ENCODE peak calls at places on chromosomes 13 and 19, in four cellular contexts. One of them, this sample, is unnamed.

GRCh38 chr13:29573190-29573589 is 22.3 kb downstream of the SLC7A1 start:
- DNase-seq in A549: no peak
- DNase-seq in IMR-90: peak
- DNase-seq in adrenal gland: no peak
- DNase-seq in this sample: peak

GRCh38 chr13:95676100-95676774 is 702 bp upstream of the DNAJC3 start:
- DNase-seq in A549: peak
- DNase-seq in IMR-90: peak
- DNase-seq in adrenal gland: peak
- DNase-seq in this sample: peak

GRCh38 chr13:71798723-71799122 is 68.3 kb downstream of the DACH1 start:
- DNase-seq in A549: no peak
- DNase-seq in IMR-90: no peak
- DNase-seq in adrenal gland: no peak
- DNase-seq in this sample: no peak

GRCh38 chr13:91647361-91647970 is 249.0 kb downstream of the GPC5 start:
- DNase-seq in A549: no peak
- DNase-seq in IMR-90: peak
- DNase-seq in adrenal gland: peak
- DNase-seq in this sample: no peak

GRCh38 chr19:2129486-2129885 is 21.9 kb downstream of the AP3D1 start:
- DNase-seq in A549: no peak
- DNase-seq in IMR-90: no peak
- DNase-seq in adrenal gland: no peak
- DNase-seq in this sample: no peak

GRCh38 chr13:32246468-32246867 is 68.7 kb downstream of the ZAR1L start:
- DNase-seq in A549: peak
- DNase-seq in IMR-90: peak
- DNase-seq in adrenal gland: peak
- DNase-seq in this sample: peak

GRCh38 chr19:1856698-1857603 is 6.4 kb downstream of the KLF16 start:
- DNase-seq in A549: peak
- DNase-seq in IMR-90: peak
- DNase-seq in adrenal gland: peak
- DNase-seq in this sample: peak

GRCh38 chr19:7598180-7598579 is 2.5 kb downstream of the CAMSAP3 start:
- DNase-seq in A549: no peak
- DNase-seq in IMR-90: no peak
- DNase-seq in adrenal gland: no peak
- DNase-seq in this sample: no peak

GRCh38 chr19:10915511-10916091 is 12.8 kb downstream of the YIPF2 start:
- DNase-seq in A549: no peak
- DNase-seq in IMR-90: peak
- DNase-seq in adrenal gland: peak
- DNase-seq in this sample: peak

GRCh38 chr13:113832631-113833030 is 31.2 kb downstream of the GAS6 start:
- DNase-seq in A549: no peak
- DNase-seq in IMR-90: no peak
- DNase-seq in adrenal gland: no peak
- DNase-seq in this sample: no peak

GRCh38 chr19:48419158-48419920 is 25.9 kb downstream of the GRIN2D start:
- DNase-seq in A549: no peak
- DNase-seq in IMR-90: peak
- DNase-seq in adrenal gland: peak
- DNase-seq in this sample: peak

GRCh38 chr13:98905199-98905598 is 72.7 kb downstream of the DOCK9 start:
- DNase-seq in A549: no peak
- DNase-seq in IMR-90: no peak
- DNase-seq in adrenal gland: no peak
- DNase-seq in this sample: no peak

GRCh38 chr13:39603424-39603947 is 493 bp upstream of the LHFPL6 start:
- DNase-seq in A549: peak
- DNase-seq in IMR-90: peak
- DNase-seq in adrenal gland: peak
- DNase-seq in this sample: peak

GRCh38 chr19:19205416-19206410 is 2.5 kb upstream of the NR2C2AP start:
- DNase-seq in A549: no peak
- DNase-seq in IMR-90: no peak
- DNase-seq in adrenal gland: no peak
- DNase-seq in this sample: no peak

GRCh38 chr19:51821921-51822716 is 27.2 kb downstream of the FPR3 start:
- DNase-seq in A549: no peak
- DNase-seq in IMR-90: no peak
- DNase-seq in adrenal gland: no peak
- DNase-seq in this sample: peak

GRCh38 chr19:13899393-13899792 is 6.5 kb downstream of the BRME1 start:
- DNase-seq in A549: no peak
- DNase-seq in IMR-90: no peak
- DNase-seq in adrenal gland: no peak
- DNase-seq in this sample: no peak

GRCh38 chr19:3363841-3364500 is 2.4 kb upstream of the NFIC start:
- DNase-seq in A549: no peak
- DNase-seq in IMR-90: no peak
- DNase-seq in adrenal gland: no peak
- DNase-seq in this sample: no peak

GRCh38 chr13:99577934-99578917 is 77.0 kb downstream of the TM9SF2 start:
- DNase-seq in A549: no peak
- DNase-seq in IMR-90: no peak
- DNase-seq in adrenal gland: peak
- DNase-seq in this sample: peak

GRCh38 chr13:26465514-26465913 is 92.0 kb upstream of the WASF3 start:
- DNase-seq in A549: no peak
- DNase-seq in IMR-90: no peak
- DNase-seq in adrenal gland: peak
- DNase-seq in this sample: no peak

GRCh38 chr13:112182251-112182650 is 115.3 kb downstream of the SOX1 start:
- DNase-seq in A549: no peak
- DNase-seq in IMR-90: no peak
- DNase-seq in adrenal gland: no peak
- DNase-seq in this sample: no peak

GRCh38 chr13:66657165-66657895 is 572.8 kb downstream of the PCDH9 start:
- DNase-seq in A549: peak
- DNase-seq in IMR-90: peak
- DNase-seq in adrenal gland: peak
- DNase-seq in this sample: peak

GRCh38 chr19:40588926-40589569 is 12.1 kb upstream of the LTBP4 start:
- DNase-seq in A549: no peak
- DNase-seq in IMR-90: no peak
- DNase-seq in adrenal gland: no peak
- DNase-seq in this sample: no peak

GRCh38 chr13:113275387-113275786 is 21.7 kb upstream of the LAMP1 start:
- DNase-seq in A549: peak
- DNase-seq in IMR-90: peak
- DNase-seq in adrenal gland: peak
- DNase-seq in this sample: peak

GRCh38 chr19:49923055-49924003 is 5.7 kb upstream of the ATF5 start:
- DNase-seq in A549: no peak
- DNase-seq in IMR-90: no peak
- DNase-seq in adrenal gland: no peak
- DNase-seq in this sample: no peak

GRCh38 chr19:45442927-45443461 is 19.3 kb upstream of the ERCC1 start:
- DNase-seq in A549: no peak
- DNase-seq in IMR-90: peak
- DNase-seq in adrenal gland: peak
- DNase-seq in this sample: peak

GRCh38 chr19:3516675-3517207 is 10.6 kb downstream of the FZR1 start:
- DNase-seq in A549: no peak
- DNase-seq in IMR-90: no peak
- DNase-seq in adrenal gland: no peak
- DNase-seq in this sample: no peak

GRCh38 chr13:106683179-106683578 is 115.2 kb upstream of the ARGLU1 start:
- DNase-seq in A549: no peak
- DNase-seq in IMR-90: no peak
- DNase-seq in adrenal gland: no peak
- DNase-seq in this sample: no peak

GRCh38 chr19:34576292-34576691 is 94.7 kb downstream of the WTIP start:
- DNase-seq in A549: no peak
- DNase-seq in IMR-90: no peak
- DNase-seq in adrenal gland: no peak
- DNase-seq in this sample: no peak

GRCh38 chr19:4524808-4525562 is 6.7 kb upstream of the PLIN4 start:
- DNase-seq in A549: peak
- DNase-seq in IMR-90: no peak
- DNase-seq in adrenal gland: peak
- DNase-seq in this sample: peak

GRCh38 chr19:47641891-47642485 is 33.1 kb downstream of the BICRA start:
- DNase-seq in A549: no peak
- DNase-seq in IMR-90: no peak
- DNase-seq in adrenal gland: no peak
- DNase-seq in this sample: no peak

GRCh38 chr19:31146546-31147183 is 202.6 kb downstream of the TSHZ3 start:
- DNase-seq in A549: no peak
- DNase-seq in IMR-90: no peak
- DNase-seq in adrenal gland: no peak
- DNase-seq in this sample: peak

GRCh38 chr19:10501971-10502523 is 1.1 kb downstream of the KEAP1 start:
- DNase-seq in A549: peak
- DNase-seq in IMR-90: peak
- DNase-seq in adrenal gland: peak
- DNase-seq in this sample: no peak

GRCh38 chr13:19596960-19597361 is 35.6 kb upstream of the TPTE2 start:
- DNase-seq in A549: peak
- DNase-seq in IMR-90: peak
- DNase-seq in adrenal gland: no peak
- DNase-seq in this sample: peak

GRCh38 chr13:28489536-28489935 is 5.4 kb downstream of the FLT1 start:
- DNase-seq in A549: no peak
- DNase-seq in IMR-90: peak
- DNase-seq in adrenal gland: no peak
- DNase-seq in this sample: no peak

GRCh38 chr19:11848594-11849263 is at the start of gene ZNF439:
- DNase-seq in A549: no peak
- DNase-seq in IMR-90: peak
- DNase-seq in adrenal gland: peak
- DNase-seq in this sample: peak

GRCh38 chr13:58583961-58584360 is 952.4 kb downstream of the PCDH17 start:
- DNase-seq in A549: no peak
- DNase-seq in IMR-90: no peak
- DNase-seq in adrenal gland: no peak
- DNase-seq in this sample: no peak

DNA sequence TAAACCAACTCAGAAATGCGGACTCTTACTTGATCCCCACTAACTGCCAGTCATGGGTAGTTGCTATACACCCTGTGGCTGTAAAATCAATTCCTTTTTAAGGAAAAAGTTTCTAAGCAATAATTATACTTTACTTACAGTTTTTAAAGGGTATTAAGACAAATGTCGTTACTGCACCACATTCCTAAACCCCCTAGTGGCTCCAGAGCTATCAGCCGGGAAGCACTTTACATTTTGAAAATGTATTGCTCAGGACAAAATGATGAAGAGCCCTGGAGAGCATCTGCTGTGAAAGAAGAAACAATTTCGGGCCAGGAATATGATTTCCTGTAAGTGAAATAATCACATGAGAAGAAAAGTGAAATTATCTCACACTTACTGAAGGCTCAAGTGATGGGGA is 36.7 kb downstream of the DCLK1 start:
- DNase-seq in A549: no peak
- DNase-seq in IMR-90: no peak
- DNase-seq in adrenal gland: no peak
- DNase-seq in this sample: no peak
- TF ChIP-seq CTCF in A549: no peak
- TF ChIP-seq CTCF in IMR-90: no peak
- TF ChIP-seq CTCF in adrenal gland: no peak
- TF ChIP-seq CTCF in this sample: peak

GRCh38 chr19:6271721-6272410 is 7.9 kb downstream of the MLLT1 start:
- DNase-seq in A549: no peak
- DNase-seq in IMR-90: peak
- DNase-seq in adrenal gland: peak
- DNase-seq in this sample: peak
- H3K4me3 ChIP-seq in A549: no peak
- H3K4me3 ChIP-seq in IMR-90: peak
- H3K4me3 ChIP-seq in adrenal gland: no peak
- H3K4me3 ChIP-seq in this sample: peak

DNA sequence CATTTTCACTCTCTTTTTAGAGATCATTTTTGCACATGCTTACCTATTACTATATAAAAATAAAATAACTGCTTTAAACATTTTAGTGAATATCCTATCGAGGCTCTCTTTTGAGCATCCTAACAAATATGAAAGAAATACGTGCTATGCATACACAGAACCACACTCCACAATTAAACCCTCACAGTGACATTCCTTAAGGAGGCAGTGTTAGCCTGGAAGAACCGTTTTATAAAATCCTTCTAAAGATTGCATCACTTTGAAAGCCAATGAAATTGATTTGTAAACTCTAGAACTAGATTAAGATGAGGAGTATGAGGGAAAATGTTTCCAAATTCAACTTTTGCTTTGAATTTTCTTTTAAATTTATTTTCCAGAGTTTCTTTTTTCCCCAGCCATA is 11.1 kb upstream of the ENOX1 start:
- DNase-seq in A549: no peak
- DNase-seq in IMR-90: peak
- DNase-seq in adrenal gland: no peak
- DNase-seq in this sample: peak
- TF ChIP-seq CTCF in A549: no peak
- TF ChIP-seq CTCF in IMR-90: peak
- TF ChIP-seq CTCF in adrenal gland: no peak
- TF ChIP-seq CTCF in this sample: no peak

GRCh38 chr19:29873024-29873800 is 61.4 kb downstream of the CCNE1 start:
- DNase-seq in A549: peak
- DNase-seq in IMR-90: no peak
- DNase-seq in adrenal gland: peak
- DNase-seq in this sample: no peak
- H3K4me3 ChIP-seq in A549: peak
- H3K4me3 ChIP-seq in IMR-90: peak
- H3K4me3 ChIP-seq in adrenal gland: no peak
- H3K4me3 ChIP-seq in this sample: no peak

This sample was measured in fibroblast of mammary gland.